ENCODE peak calls at places on chromosomes 1 and 21, in six cellular contexts. G is HFF-Myc, W is coronary artery, E is choroid plexus epithelial cell, R is fibroblast of lung, D is breast epithelium. T is an unnamed sample.

GRCh38 chr1:156103521-156103947 is 11.0 kb upstream of the LMNA start:
- DNase-seq in E (no peak), D (no peak), G (peak; percentile 79), R (peak; percentile 68), W (no peak), T (no peak)

GRCh38 chr1:51583532-51583931 is 33.4 kb upstream of the OSBPL9 start:
- DNase-seq in W (peak; percentile 82), E (peak; percentile 78), G (no peak), D (peak; percentile 67), R (peak; percentile 84), T (peak; percentile 44)

GRCh38 chr1:203522237-203522636 is 28.3 kb downstream of the OPTC start:
- DNase-seq in D (no peak), R (no peak), E (no peak), W (no peak), G (no peak), T (no peak)

GRCh38 chr1:187465441-187465840 is 636.7 kb downstream of the PLA2G4A start:
- DNase-seq in W (no peak), R (no peak), D (no peak), E (no peak), G (no peak), T (peak; percentile 10)

GRCh38 chr1:243712890-243713425 is 137.1 kb downstream of the AKT3 start:
- DNase-seq in E (peak; percentile 28), G (no peak), W (no peak), R (peak; percentile 43), D (no peak), T (no peak)

GRCh38 chr1:7448986-7449385 is 322.1 kb upstream of the VAMP3 start:
- DNase-seq in R (no peak), E (no peak), G (no peak), D (no peak), W (no peak), T (no peak)

GRCh38 chr1:3636531-3636930 is 11.7 kb downstream of the TPRG1L start:
- DNase-seq in D (peak; percentile 43), R (no peak), E (no peak), G (no peak), W (no peak), T (no peak)

GRCh38 chr1:159936284-159936904 is 9.0 kb downstream of the IGSF9 start:
- DNase-seq in E (peak; percentile 35), D (peak; percentile 85), W (no peak), G (no peak), R (peak; percentile 41), T (peak; percentile 43)

GRCh38 chr1:149885364-149886111 is 13.8 kb upstream of the BOLA1 start:
- DNase-seq in G (peak; percentile 77), E (peak; percentile 84), R (peak; percentile 85), W (peak; percentile 95), D (peak; percentile 92), T (peak; percentile 85)

GRCh38 chr1:25168193-25169071 is 63.9 kb downstream of the SYF2 start:
- DNase-seq in D (no peak), R (no peak), W (no peak), E (no peak), G (no peak), T (no peak)

GRCh38 chr1:15799928-15800835 is 7.3 kb downstream of the UQCRHL start:
- DNase-seq in D (peak; percentile 86), E (peak; percentile 40), R (peak; percentile 42), G (peak; percentile 52), W (no peak), T (peak; percentile 19)

GRCh38 chr1:208146650-208147049 is 97.5 kb downstream of the PLXNA2 start:
- DNase-seq in E (no peak), G (no peak), R (no peak), D (no peak), W (no peak), T (no peak)

GRCh38 chr1:228088586-228089498 is 6.3 kb downstream of the ARF1 start:
- DNase-seq in G (no peak), W (no peak), E (peak; percentile 15), R (peak; percentile 52), D (peak; percentile 31), T (no peak)

GRCh38 chr1:46520063-46520911 is 30.7 kb downstream of the DMBX1 start:
- DNase-seq in D (no peak), W (no peak), G (no peak), E (peak; percentile 79), R (peak; percentile 18), T (no peak)

GRCh38 chr1:32204943-32205361 is 519 bp upstream of the IQCC start:
- DNase-seq in D (no peak), W (no peak), G (no peak), E (no peak), R (no peak), T (no peak)

GRCh38 chr1:166083887-166084286 is 82.9 kb downstream of the FAM78B start:
- DNase-seq in R (no peak), W (no peak), G (no peak), E (no peak), D (no peak), T (no peak)

GRCh38 chr1:222084996-222085395 is 343.1 kb upstream of the DUSP10 start:
- DNase-seq in R (no peak), E (no peak), D (no peak), G (no peak), W (no peak), T (no peak)

GRCh38 chr21:41168391-41169257 is 664 bp downstream of the BACE2 start:
- DNase-seq in W (peak; percentile 84), R (peak; percentile 71), D (peak; percentile 63), G (no peak), E (peak; percentile 51), T (peak; percentile 21)

GRCh38 chr1:206661161-206661820 is 23.4 kb upstream of the MAPKAPK2 start:
- DNase-seq in E (no peak), D (no peak), G (no peak), R (no peak), W (no peak), T (no peak)

GRCh38 chr1:206662396-206663092 is 22.2 kb upstream of the MAPKAPK2 start:
- DNase-seq in D (no peak), G (no peak), E (no peak), R (no peak), W (no peak), T (no peak)

GRCh38 chr1:206664740-206665139 is 20.0 kb upstream of the MAPKAPK2 start:
- DNase-seq in D (no peak), R (no peak), W (no peak), G (no peak), E (no peak), T (no peak)

GRCh38 chr1:206666954-206667353 is 17.8 kb upstream of the MAPKAPK2 start:
- DNase-seq in R (no peak), E (no peak), G (no peak), D (no peak), W (no peak), T (no peak)

GRCh38 chr1:206663832-206664652 is 20.7 kb upstream of the MAPKAPK2 start:
- DNase-seq in G (no peak), E (peak; percentile 78), R (peak; percentile 75), D (no peak), W (no peak), T (peak; percentile 62)
- TF ChIP-seq CTCF in G (peak; percentile 76), E (peak; percentile 86), R (peak; percentile 81), D (peak; percentile 90), W (peak; percentile 90), T (peak; percentile 92)

GRCh38 chr1:54507033-54507432 is 41.0 kb upstream of the ACOT11 start:
- DNase-seq in W (no peak), R (no peak), E (no peak), G (no peak), D (no peak), T (no peak)
- H3K4me3 ChIP-seq in W (no peak overlapping the region), R (no peak overlapping the region), E (no peak overlapping the region), G (no peak overlapping the region), D (no peak overlapping the region), T (no peak overlapping the region)

DNA sequence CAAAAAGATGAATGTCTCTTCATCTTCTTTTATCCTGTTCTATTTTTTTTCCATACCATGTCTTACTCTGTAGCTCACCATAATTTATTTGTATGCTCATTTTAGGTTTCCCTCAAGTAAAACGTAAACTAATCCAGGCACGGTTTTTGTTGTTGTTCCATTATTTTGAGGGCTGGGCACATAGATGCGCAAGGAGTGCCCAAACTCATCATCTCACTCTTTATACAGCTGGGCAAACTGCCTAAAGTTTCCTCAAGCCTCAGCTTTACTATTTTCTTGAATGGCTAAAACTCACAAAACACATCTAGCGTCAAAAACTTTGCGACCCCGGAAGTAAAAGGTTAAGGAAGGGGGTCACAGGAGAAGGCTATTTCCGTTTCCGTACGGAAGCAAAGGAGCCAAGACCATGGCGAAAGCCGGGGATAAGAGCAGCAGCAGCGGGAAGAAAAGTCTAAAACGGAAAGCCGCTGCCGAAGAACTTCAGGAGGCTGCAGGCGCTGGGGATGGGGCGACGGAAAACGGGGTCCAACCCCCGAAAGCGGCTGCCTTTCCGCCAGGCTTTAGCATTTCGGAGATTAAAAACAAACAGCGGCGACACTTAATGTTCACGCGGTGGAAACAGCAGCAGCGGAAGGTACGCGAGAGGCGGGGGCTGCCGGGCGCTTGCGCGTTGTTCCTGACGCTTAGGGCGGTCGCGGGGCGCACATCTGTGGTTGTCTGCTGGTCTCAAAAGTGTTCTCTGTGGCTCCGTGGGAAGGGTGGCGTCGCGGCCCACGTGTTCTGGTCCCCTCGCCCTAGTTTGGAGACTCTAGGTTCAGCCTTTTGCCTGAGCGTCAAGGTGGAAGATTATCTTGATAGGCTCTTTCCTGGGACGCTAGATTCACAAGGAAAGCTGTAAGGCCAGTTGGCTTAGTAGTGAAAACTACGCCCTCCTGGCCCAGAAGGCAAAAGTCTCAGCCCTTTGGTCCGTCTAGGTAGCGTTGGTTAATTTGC is at the start of gene RPF1:
- DNase-seq in E (peak; percentile 78), R (peak; percentile 86), W (peak; percentile 81), G (peak; percentile 72), D (peak; percentile 60), T (peak; percentile 54)
- TF ChIP-seq CTCF in E (no peak), R (no peak), W (no peak), G (no peak), D (no peak), T (no peak)

DNA sequence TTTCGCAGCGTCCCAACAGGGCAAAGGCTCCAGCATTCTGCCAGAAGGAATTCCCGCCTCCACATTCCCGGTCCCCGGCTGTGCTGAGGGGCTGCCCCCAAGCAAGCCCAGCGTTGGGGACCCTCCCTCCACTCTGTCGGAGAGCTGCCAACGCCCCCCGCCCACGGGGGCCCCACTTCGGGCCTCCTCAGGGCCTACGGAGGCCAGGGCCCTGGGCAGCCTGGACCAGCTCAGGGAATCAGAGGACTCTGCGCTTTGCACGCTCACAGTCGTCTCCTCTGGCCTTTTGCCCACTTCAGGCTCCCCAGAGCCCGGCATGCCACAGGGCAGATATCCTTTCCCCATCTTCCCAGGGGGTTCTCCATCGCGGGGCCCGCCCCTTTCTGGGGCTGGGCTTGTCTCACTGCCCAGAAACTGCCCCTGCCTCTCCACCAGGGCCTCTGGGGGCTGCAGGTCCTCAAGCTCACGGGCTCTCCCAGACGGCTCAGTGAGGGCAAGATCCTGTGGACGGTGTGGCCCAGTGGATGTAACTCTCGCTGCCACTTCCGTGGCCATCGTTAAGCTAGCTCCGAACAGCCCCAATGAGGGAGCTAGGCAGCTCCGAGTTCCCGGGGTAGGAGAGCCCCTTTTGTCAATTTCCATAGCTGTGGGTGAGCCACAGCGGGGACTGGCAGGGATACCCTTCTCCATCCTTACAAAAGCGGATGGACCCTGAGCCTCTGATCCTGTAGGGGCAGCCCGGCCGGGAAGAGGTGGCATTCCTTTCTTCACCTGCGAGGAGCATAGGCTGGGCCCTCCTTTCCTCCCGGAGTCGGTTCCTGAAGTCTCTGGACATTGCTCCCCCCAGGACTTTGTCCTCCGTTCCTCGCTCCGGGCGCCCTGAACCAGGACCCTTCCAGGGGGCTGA is 2.8 kb downstream of the ITPKB start:
- DNase-seq in D (no peak), R (no peak), W (no peak), G (no peak), E (no peak), T (peak; percentile 23)
- H3K4me3 ChIP-seq in D (peak overlapping the region; percentile 89), R (peak overlapping the region; percentile 98), W (peak overlapping the region; percentile 94), G (peak overlapping the region; percentile 77), E (no peak overlapping the region), T (peak overlapping the region; percentile 79)

GRCh38 chr1:233433436-233434213 is 106.1 kb downstream of the MAP3K21 start:
- DNase-seq in D (no peak), E (no peak), G (no peak), W (no peak), R (no peak), T (no peak)
- TF ChIP-seq CTCF in D (no peak), E (no peak), G (no peak), W (no peak), R (no peak), T (no peak)

GRCh38 chr1:91891969-91892368 is 6.0 kb upstream of the TGFBR3 start:
- DNase-seq in D (no peak), R (no peak), G (no peak), W (no peak), E (peak; percentile 39), T (no peak)
- H3K4me3 ChIP-seq in D (no peak overlapping the region), R (no peak overlapping the region), G (no peak overlapping the region), W (no peak overlapping the region), E (no peak overlapping the region), T (no peak overlapping the region)

T was measured in gastrocnemius medialis.